ENCODE peak calls at places on chromosomes 12 and 14, in seven cellular contexts. H, K, Q, V, M, I and U are unnamed samples.

GRCh38 chr12:107415066-107415465 is 270.5 kb upstream of the PWP1 start:
- DNase-seq in V (peak; percentile 83), M (no peak), Q (no peak), I (no peak), K (no peak), H (no peak), U (no peak)

GRCh38 chr14:37587881-37588666 is 7.0 kb downstream of the FOXA1 start:
- DNase-seq in H (no peak), K (no peak), Q (peak; percentile 57), I (no peak), V (peak; percentile 57), M (peak; percentile 67), U (no peak)

GRCh38 chr14:36835145-36835544 is 173.5 kb downstream of the PAX9 start:
- DNase-seq in M (no peak), I (no peak), H (no peak), K (no peak), Q (peak; percentile 15), V (no peak), U (no peak)

GRCh38 chr14:59677771-59678211 is 101.2 kb upstream of the CCDC175 start:
- DNase-seq in I (no peak), H (no peak), K (no peak), V (no peak), Q (no peak), M (peak; percentile 20), U (no peak)

GRCh38 chr14:32090686-32091085 is 13.6 kb downstream of the ARHGAP5 start:
- DNase-seq in M (no peak), K (no peak), V (no peak), H (no peak), I (no peak), Q (no peak), U (no peak)

GRCh38 chr14:64531567-64531966 is 9.0 kb upstream of the HSPA2 start:
- DNase-seq in Q (no peak), M (no peak), H (no peak), I (no peak), K (no peak), V (no peak), U (no peak)

GRCh38 chr12:21577516-21577915 is 27.1 kb downstream of the GYS2 start:
- DNase-seq in K (no peak), Q (no peak), V (no peak), M (no peak), H (no peak), I (no peak), U (no peak)

GRCh38 chr12:96164951-96165858 is 29.0 kb upstream of the ELK3 start:
- DNase-seq in Q (no peak), M (no peak), H (no peak), V (no peak), K (peak; percentile 26), I (no peak), U (no peak)

GRCh38 chr12:51371295-51371953 is 19.8 kb downstream of the GALNT6 start:
- DNase-seq in K (peak; percentile 26), V (peak; percentile 98), M (peak; percentile 90), I (peak; percentile 77), Q (peak; percentile 36), H (peak; percentile 73), U (no peak)

GRCh38 chr12:130357729-130358330 is 20.1 kb downstream of the PIWIL1 start:
- DNase-seq in V (no peak), M (no peak), I (no peak), K (no peak), Q (no peak), H (no peak), U (no peak)

GRCh38 chr14:55699131-55700057 is 119.4 kb downstream of the KTN1 start:
- DNase-seq in V (peak; percentile 99), Q (no peak), H (no peak), M (no peak), I (peak; percentile 40), K (no peak), U (no peak)

GRCh38 chr12:50110762-50111416 is 1.1 kb upstream of the COX14 start:
- DNase-seq in V (peak; percentile 22), M (peak; percentile 86), I (peak; percentile 60), Q (peak; percentile 92), H (peak; percentile 80), K (peak; percentile 82), U (no peak)

GRCh38 chr12:52202361-52203078 is 10.7 kb upstream of the KRT80 start:
- DNase-seq in H (peak; percentile 58), Q (no peak), M (peak; percentile 76), K (peak; percentile 13), V (no peak), I (no peak), U (no peak)

GRCh38 chr12:41486718-41487117 is 298.6 kb downstream of the PDZRN4 start:
- DNase-seq in V (peak; percentile 39), K (no peak), H (no peak), M (no peak), Q (no peak), I (no peak), U (no peak)

GRCh38 chr14:100523536-100524025 is 63.6 kb downstream of the BEGAIN start:
- DNase-seq in M (no peak), H (peak; percentile 18), I (no peak), V (no peak), Q (no peak), K (peak; percentile 4), U (no peak)

DNA sequence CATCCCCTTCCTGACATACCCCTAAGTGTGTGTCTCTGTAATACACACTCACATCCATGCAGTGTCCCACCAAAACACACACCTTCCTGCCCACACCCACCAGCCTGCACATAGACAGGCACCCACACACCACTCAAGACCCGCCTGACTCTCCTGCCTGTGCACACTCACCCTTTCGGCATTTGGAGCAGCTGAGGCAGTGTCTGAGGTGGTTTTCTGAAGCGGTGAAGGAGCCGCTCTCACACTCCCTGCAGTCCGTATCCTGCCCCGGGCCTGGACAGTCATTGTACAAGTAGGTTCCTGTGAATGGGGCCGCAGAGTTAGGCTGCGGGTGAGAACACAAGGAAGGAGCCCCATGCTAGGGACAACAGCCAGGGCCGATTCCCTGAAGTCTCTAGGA is 8.3 kb downstream of the TNFRSF1A start:
- DNase-seq in K (no peak), V (no peak), M (no peak), H (no peak), I (no peak), Q (no peak), U (no peak)
- H3K4me3 ChIP-seq in K (no peak overlapping the region), V (no peak overlapping the region), M (no peak overlapping the region), H (no peak overlapping the region), I (peak overlapping the region; percentile 34), Q (no peak overlapping the region), U (no peak overlapping the region)

GRCh38 chr14:61498303-61498702 is 176.9 kb downstream of the PRKCH start:
- DNase-seq in M (no peak), H (no peak), K (no peak), V (no peak), Q (no peak), I (no peak), U (no peak)
- H3K4me1 ChIP-seq in M (no peaks in the 10 kb centered on the region), H (peaks cover under 1% of the 10 kb centered on the region), K (peaks cover 41% of the 10 kb centered on the region), V (peaks cover 11% of the 10 kb centered on the region), Q (peaks cover 6% of the 10 kb centered on the region), I (no peaks in the 10 kb centered on the region), U (peaks cover 37% of the 10 kb centered on the region)

GRCh38 chr14:102375126-102375525 is 12.4 kb downstream of the TECPR2 start:
- DNase-seq in H (no peak), I (no peak), M (no peak), V (no peak), K (no peak), Q (no peak), U (no peak)

GRCh38 chr14:102373110-102373509 is 10.4 kb downstream of the TECPR2 start:
- DNase-seq in Q (no peak), I (no peak), H (no peak), K (no peak), M (no peak), V (no peak), U (no peak)

GRCh38 chr14:102374264-102374663 is 11.5 kb downstream of the TECPR2 start:
- DNase-seq in M (no peak), K (no peak), H (no peak), I (no peak), V (no peak), Q (no peak), U (no peak)

GRCh38 chr14:102371361-102371760 is 8.6 kb downstream of the TECPR2 start:
- DNase-seq in Q (no peak), H (no peak), M (no peak), I (no peak), V (no peak), K (no peak), U (no peak)

DNA sequence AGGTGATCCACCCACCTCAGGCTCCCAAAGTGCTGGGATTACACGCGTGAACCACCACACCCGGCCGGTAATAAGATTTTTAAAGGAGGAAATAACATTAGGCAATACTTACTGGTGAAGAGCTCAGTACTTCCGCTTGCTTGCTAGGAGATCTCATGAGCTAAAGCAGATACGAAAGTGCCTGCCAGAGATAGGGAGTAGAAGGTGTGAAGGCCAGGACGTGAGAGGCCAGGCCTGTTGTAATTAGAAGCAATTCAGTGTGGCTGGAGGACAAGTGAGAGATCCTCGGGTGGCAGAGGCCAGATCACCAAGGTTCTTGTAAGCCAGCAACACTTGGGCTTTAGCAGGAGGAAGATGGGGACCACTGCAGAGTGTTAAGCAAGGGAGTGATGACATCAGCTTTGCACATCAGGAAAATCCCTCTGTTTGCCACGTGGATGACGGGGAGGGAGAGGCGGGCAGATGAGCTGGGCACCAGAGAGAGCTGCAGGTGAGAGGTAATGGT is 7.6 kb downstream of the TECPR2 start:
- DNase-seq in M (no peak), I (no peak), V (no peak), H (no peak), Q (peak; percentile 55), K (no peak), U (no peak)
- H3K27ac ChIP-seq in M (no peak overlapping the region), I (no peak overlapping the region), V (no peak overlapping the region), H (no peak overlapping the region), Q (peak overlapping the region; percentile 62), K (peak overlapping the region; percentile 47), U (no peak overlapping the region)

GRCh38 chr14:105069887-105070759 is 4.9 kb upstream of the GPR132 start:
- DNase-seq in K (peak; percentile 45), H (peak; percentile 74), V (no peak), Q (no peak), M (peak; percentile 73), I (no peak), U (no peak)
- H3K4me3 ChIP-seq in K (no peak overlapping the region), H (no peak overlapping the region), V (no peak overlapping the region), Q (no peak overlapping the region), M (no peak overlapping the region), I (no peak overlapping the region), U (no peak overlapping the region)